ENCODE peak calls at places on chromosomes 12 and 14, in five cellular contexts. H is fibroblast of mammary gland, B is lower lobe of right lung, V is BJ, S is MM.1S. I is an unnamed sample.

GRCh38 chr12:120062976-120063579 is 53.5 kb downstream of the RAB35 start:
- DNase-seq in H (peak), B (no peak), V (no peak), S (no peak), I (no peak)

GRCh38 chr12:69329669-69330428 is 18.3 kb upstream of the LYZ start:
- DNase-seq in H (no peak), B (no peak), V (no peak), S (no peak), I (peak)

GRCh38 chr12:68903511-68903910 is 29.5 kb downstream of the CPM start:
- DNase-seq in H (no peak), B (no peak), V (no peak), S (no peak), I (no peak)

GRCh38 chr12:4293299-4293941 is 19.9 kb downstream of the CCND2 start:
- DNase-seq in H (peak), B (no peak), V (no peak), S (no peak), I (no peak)

GRCh38 chr12:49905718-49906314 is 2.1 kb upstream of the FAIM2 start:
- DNase-seq in H (no peak), B (peak), V (no peak), S (no peak), I (no peak)

GRCh38 chr12:120652671-120653435 is 12.4 kb downstream of the CABP1 start:
- DNase-seq in H (no peak), B (peak), V (no peak), S (no peak), I (no peak)

GRCh38 chr14:105059035-105059916 is 6.0 kb downstream of the GPR132 start:
- DNase-seq in H (peak), B (peak), V (no peak), S (no peak), I (peak)

GRCh38 chr12:68785358-68785757 is 22.6 kb upstream of the MDM2 start:
- DNase-seq in H (peak), B (no peak), V (no peak), S (no peak), I (no peak)

GRCh38 chr14:50954811-50955372 is 10.6 kb upstream of the PYGL start:
- DNase-seq in H (peak), B (no peak), V (no peak), S (no peak), I (peak)

GRCh38 chr12:19031032-19031431 is 98.5 kb upstream of the PLEKHA5 start:
- DNase-seq in H (peak), B (no peak), V (peak), S (no peak), I (no peak)

GRCh38 chr12:108837239-108837638 is 20.1 kb downstream of the SSH1 start:
- DNase-seq in H (no peak), B (peak), V (no peak), S (no peak), I (no peak)

GRCh38 chr14:29529418-29529817 is 398.2 kb downstream of the PRKD1 start:
- DNase-seq in H (peak), B (no peak), V (no peak), S (no peak), I (no peak)

GRCh38 chr12:54383041-54383609 is 1.4 kb downstream of the ZNF385A start:
- DNase-seq in H (peak), B (no peak), V (peak), S (no peak), I (no peak)

GRCh38 chr12:49893753-49894752 is 9.6 kb downstream of the FAIM2 start:
- DNase-seq in H (peak), B (peak), V (no peak), S (no peak), I (no peak)

GRCh38 chr12:53222170-53223005 is 9.6 kb downstream of the RARG start:
- DNase-seq in H (peak), B (peak), V (no peak), S (no peak), I (no peak)

GRCh38 chr14:54105898-54106297 is 149.3 kb upstream of the BMP4 start:
- DNase-seq in H (no peak), B (no peak), V (no peak), S (no peak), I (no peak)

GRCh38 chr12:131829351-131829794 is 1.2 kb downstream of the MMP17 start:
- DNase-seq in H (no peak), B (no peak), V (no peak), S (no peak), I (no peak)

GRCh38 chr14:76867536-76868452 is 41.6 kb downstream of the LRRC74A start:
- DNase-seq in H (no peak), B (peak), V (no peak), S (no peak), I (peak)

GRCh38 chr12:80625901-80626300 is 81.5 kb upstream of the MYF6 start:
- DNase-seq in H (no peak), B (no peak), V (no peak), S (no peak), I (no peak)

GRCh38 chr12:131803995-131804521 is 24.1 kb upstream of the MMP17 start:
- DNase-seq in H (peak), B (no peak), V (no peak), S (no peak), I (no peak)

GRCh38 chr12:78293039-78293686 is 462.5 kb downstream of the NAV3 start:
- DNase-seq in H (peak), B (no peak), V (no peak), S (no peak), I (no peak)

GRCh38 chr14:67620217-67620789 is 583 bp downstream of the ARG2 start:
- DNase-seq in H (no peak), B (no peak), V (no peak), S (no peak), I (peak)

GRCh38 chr12:63862187-63863107 is 17.9 kb downstream of the SRGAP1 start:
- DNase-seq in H (no peak), B (no peak), V (no peak), S (no peak), I (no peak)

GRCh38 chr14:102778616-102779351 is 1.5 kb downstream of the TRAF3 start:
- DNase-seq in H (no peak), B (no peak), V (no peak), S (no peak), I (peak)

GRCh38 chr12:58745348-58746125 is 174.8 kb downstream of the LRIG3 start:
- DNase-seq in H (peak), B (no peak), V (no peak), S (no peak), I (no peak)

DNA sequence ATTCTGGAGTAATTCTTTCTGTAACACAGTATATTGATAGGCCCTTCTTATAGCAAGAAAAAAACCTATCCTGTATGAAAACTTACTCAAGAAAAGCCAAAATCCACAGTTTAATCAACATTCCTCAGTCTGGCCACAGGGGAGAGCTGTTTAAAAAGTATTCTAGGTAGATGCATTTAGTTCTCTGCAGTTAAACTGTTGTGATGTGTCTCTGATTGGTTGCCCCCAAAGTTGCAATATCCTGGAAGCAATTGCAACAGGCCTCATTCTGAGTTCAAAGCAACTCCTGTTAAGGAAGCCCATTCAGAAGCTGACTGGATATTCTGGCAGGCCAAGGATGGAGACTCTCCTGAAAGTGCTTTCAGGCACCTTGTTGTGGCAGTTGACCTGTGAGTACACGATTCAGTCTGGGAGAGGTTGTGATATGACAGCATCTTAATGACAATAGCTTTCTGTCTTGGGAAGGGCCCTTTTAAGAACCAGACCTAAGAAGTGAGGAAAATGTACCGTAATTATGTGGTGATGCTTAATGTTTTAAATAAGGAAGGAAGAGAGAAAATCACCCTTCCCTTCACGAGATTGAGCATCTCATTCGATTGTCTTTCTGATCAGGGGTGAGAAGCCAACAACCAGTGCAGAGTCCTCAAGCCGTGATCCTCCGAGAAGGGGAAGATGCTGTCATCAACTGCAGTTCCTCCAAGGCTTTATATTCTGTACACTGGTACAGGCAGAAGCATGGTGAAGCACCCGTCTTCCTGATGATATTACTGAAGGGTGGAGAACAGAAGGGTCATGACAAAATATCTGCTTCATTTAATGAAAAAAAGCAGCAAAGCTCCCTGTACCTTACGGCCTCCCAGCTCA is 420.7 kb downstream of the DAD1 start:
- DNase-seq in H (peak), B (no peak), V (no peak), S (no peak), I (no peak)
- H3K4me3 ChIP-seq in H (no peak), B (no peak), V (no peak), S (no peak), I (no peak)

GRCh38 chr14:100191584-100192249 is 32.3 kb upstream of the DEGS2 start:
- DNase-seq in H (no peak), B (no peak), V (no peak), S (no peak), I (no peak)

GRCh38 chr14:100190126-100190525 is 30.7 kb upstream of the DEGS2 start:
- DNase-seq in H (no peak), B (no peak), V (no peak), S (no peak), I (no peak)

GRCh38 chr14:100193417-100194357 is 34.2 kb upstream of the DEGS2 start:
- DNase-seq in H (no peak), B (no peak), V (no peak), S (no peak), I (no peak)

GRCh38 chr14:100192672-100193416 is 33.4 kb upstream of the DEGS2 start:
- DNase-seq in H (peak), B (peak), V (peak), S (peak), I (peak)

DNA sequence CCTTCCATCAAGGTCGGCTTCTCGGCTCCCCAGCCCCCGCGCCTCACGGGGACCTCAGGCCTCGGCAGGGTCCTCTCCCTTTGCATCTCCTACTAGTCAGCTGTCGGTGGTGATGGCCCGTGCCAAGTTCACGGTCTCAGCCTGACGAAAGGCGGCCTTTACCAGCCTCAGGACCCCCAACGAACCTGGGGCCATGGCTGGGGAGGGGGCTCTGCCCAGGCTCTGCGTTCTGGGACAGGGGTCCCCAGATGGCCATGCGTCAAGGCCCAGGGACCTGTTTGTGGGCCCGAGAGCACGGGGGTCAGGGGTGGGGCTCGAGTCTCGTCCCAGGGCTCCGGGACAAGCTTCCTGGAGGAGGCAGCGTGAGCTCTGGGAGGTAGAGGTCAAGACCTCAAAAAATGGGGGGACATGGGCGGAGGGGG is 32.8 kb upstream of the DEGS2 start:
- DNase-seq in H (no peak), B (peak), V (no peak), S (no peak), I (no peak)
- H3K4me3 ChIP-seq in H (peak), B (peak), V (peak), S (peak), I (no peak)

GRCh38 chr12:9405861-9406563 is 197.8 kb upstream of the PZP start:
- DNase-seq in H (no peak), B (no peak), V (no peak), S (no peak), I (no peak)
- H3K4me3 ChIP-seq in H (no peak), B (peak), V (no peak), S (no peak), I (no peak)

GRCh38 chr12:21665816-21666215 is 8.2 kb upstream of the LDHB start:
- DNase-seq in H (no peak), B (no peak), V (no peak), S (no peak), I (no peak)
- H3K4me3 ChIP-seq in H (no peak), B (no peak), V (no peak), S (no peak), I (no peak)

DNA sequence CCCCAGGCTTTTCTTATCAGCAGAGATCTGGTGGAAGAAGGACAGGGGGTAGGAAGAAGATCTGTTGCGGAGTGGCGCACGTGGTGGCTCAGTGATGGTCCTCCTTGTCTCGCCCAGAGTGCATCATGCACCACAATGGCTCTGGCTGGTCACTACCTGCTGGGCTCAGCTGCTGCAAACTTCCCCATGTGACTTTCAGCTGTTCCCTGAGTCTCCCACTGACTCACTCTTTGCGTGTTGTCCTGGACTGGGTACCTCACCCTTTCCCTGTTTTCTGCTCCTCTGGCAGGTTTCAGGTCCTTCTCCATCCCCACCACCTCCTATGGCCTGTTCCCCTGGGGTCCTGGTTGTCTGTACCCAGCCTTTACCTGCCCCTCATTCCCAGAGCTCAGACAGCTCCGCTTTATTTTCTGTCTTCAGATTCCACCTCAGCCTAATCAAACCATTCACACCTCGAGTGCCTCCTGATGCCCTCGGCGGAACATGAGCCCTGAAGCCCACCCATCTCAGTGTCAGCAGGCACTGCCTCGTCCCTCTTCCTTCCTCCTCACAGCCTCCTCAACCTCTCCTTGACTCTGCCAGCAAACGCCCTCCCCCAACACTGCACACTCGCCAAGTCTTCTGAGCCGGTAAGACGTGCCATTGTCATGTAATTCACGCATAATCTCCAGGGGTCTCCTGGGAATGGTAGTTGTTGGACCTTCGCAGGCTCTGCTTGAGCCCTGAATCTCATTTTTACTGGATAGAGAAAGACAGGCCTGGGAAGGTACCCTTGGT is 1.8 kb downstream of the C1R start:
- DNase-seq in H (peak), B (no peak), V (no peak), S (no peak), I (no peak)
- H3K4me3 ChIP-seq in H (peak), B (peak), V (peak), S (no peak), I (no peak)

DNA sequence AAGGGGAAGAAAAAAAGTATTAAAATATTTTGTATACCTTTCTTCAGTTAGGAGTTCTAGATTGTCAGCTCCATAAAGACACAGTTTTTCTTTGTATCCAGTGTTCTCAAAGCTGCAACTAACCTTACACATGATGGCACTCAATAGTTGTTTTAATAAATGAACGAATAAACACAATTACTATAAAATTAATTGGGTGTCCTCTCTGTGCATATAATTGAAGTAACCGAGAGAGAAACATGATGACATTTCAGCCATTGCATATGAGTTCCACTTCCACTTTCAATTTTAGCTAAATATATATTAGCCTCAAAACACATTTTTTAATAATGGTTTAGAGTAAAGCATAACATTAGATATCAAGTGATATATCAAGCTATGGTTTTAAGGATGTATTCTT is 671.2 kb downstream of the LRFN5 start:
- DNase-seq in H (no peak), B (no peak), V (no peak), S (peak), I (no peak)
- H3K4me3 ChIP-seq in H (no peak), B (no peak), V (no peak), S (no peak), I (no peak)

I was measured in CD4-positive, alpha-beta memory T cell.